ENCODE peak calls at places on chromosomes 4 and X, in ten cellular contexts. Y is effector memory CD8-positive, alpha-beta T cell; A is activated naive CD4-positive, alpha-beta T cell treated with Interleukin-2 at 50 U/mL for 16 hours; N is T-helper 17 cell; O is NCI-H1105; F is left cardiac atrium; Z is PC-9; S is HFF-Myc; W is activated CD4-positive, alpha-beta T cell treated with anti-CD3 and anti-CD28 coated beads, Interleukin-2, amount 50 U/mL, for 1 hour; P is lower lobe of right lung. C is an unnamed sample.

GRCh38 chr4:121484633-121485032 is 103.8 kb upstream of the QRFPR start:
- DNase-seq in Y (no peak), A (no peak), N (no peak), O (no peak), F (peak; percentile 40), Z (no peak), S (peak; percentile 15), W (no peak), P (peak; percentile 56), C (no peak)

GRCh38 chrX:77595848-77596247 is 148.7 kb downstream of the FGF16 start:
- DNase-seq in Y (no peak), A (no peak), N (no peak), O (no peak), F (no peak), Z (no peak), S (no peak), W (no peak), P (no peak), C (no peak)

GRCh38 chr4:125838924-125839323 is 524.2 kb downstream of the FAT4 start:
- DNase-seq in Y (no peak), A (no peak), N (no peak), O (no peak), F (no peak), Z (no peak), S (no peak), W (no peak), P (no peak), C (no peak)

GRCh38 chrX:48956728-48957414 is 536 bp downstream of the OTUD5 start:
- DNase-seq in Y (peak; percentile 59), A (peak; percentile 69), N (peak; percentile 49), O (no peak), F (peak; percentile 39), Z (no peak), S (no peak), W (peak; percentile 55), P (peak; percentile 47), C (peak; percentile 45)

GRCh38 chrX:150365051-150365952 is 2.2 kb downstream of the MAMLD1 start:
- DNase-seq in Y (peak; percentile 58), A (peak; percentile 52), N (peak; percentile 44), O (peak; percentile 67), F (peak; percentile 75), Z (peak; percentile 74), S (no peak), W (peak; percentile 53), P (peak; percentile 70), C (peak; percentile 31)

GRCh38 chr4:101724093-101724492 is 66.4 kb upstream of the BANK1 start:
- DNase-seq in Y (no peak), A (no peak), N (no peak), O (no peak), F (no peak), Z (no peak), S (no peak), W (no peak), P (no peak), C (no peak)

GRCh38 chr4:155667538-155668511 is 1.2 kb downstream of the GUCY1A1 start:
- DNase-seq in Y (no peak), A (no peak), N (no peak), O (peak; percentile 27), F (peak; percentile 58), Z (peak; percentile 19), S (no peak), W (no peak), P (peak; percentile 61), C (no peak)

GRCh38 chr4:87213425-87213824 is 7.0 kb downstream of the KLHL8 start:
- DNase-seq in Y (no peak), A (no peak), N (no peak), O (no peak), F (no peak), Z (no peak), S (no peak), W (no peak), P (no peak), C (no peak)

GRCh38 chr4:128660361-128660964 is 149.0 kb upstream of the JADE1 start:
- DNase-seq in Y (no peak), A (no peak), N (no peak), O (no peak), F (no peak), Z (no peak), S (no peak), W (no peak), P (no peak), C (no peak)

GRCh38 chrX:56798866-56799864 is 70.1 kb downstream of the NBDY start:
- DNase-seq in Y (no peak), A (no peak), N (no peak), O (no peak), F (no peak), Z (no peak), S (no peak), W (no peak), P (no peak), C (no peak)